ENCODE peak calls at places on chromosomes 1 and 21, in ten cellular contexts. O, I, M, J, E, K, Z, T, V and A are unnamed samples.

GRCh38 chr21:41766883-41767605 is at the start of gene RIPK4:
- DNase-seq in V (peak), J (no peak), E (no peak), T (peak), O (peak), M (no peak), I (peak), K (no peak), Z (peak), A (no peak)

GRCh38 chr1:201737350-201738060 is 91.5 kb upstream of the IPO9 start:
- DNase-seq in Z (no peak), I (no peak), T (no peak), O (no peak), V (no peak), M (no peak), J (peak), K (peak), E (no peak), A (no peak)

GRCh38 chr1:77704736-77705135 is 22.3 kb upstream of the ZZZ3 start:
- DNase-seq in T (no peak), M (no peak), K (no peak), Z (no peak), I (no peak), E (peak), J (no peak), V (no peak), O (no peak), A (no peak)

GRCh38 chr1:205961405-205961804 is 18.1 kb upstream of the SLC26A9 start:
- DNase-seq in E (no peak), T (no peak), K (no peak), M (no peak), Z (peak), V (no peak), O (no peak), J (peak), I (no peak), A (no peak)

GRCh38 chr1:199780948-199781347 is 246.6 kb upstream of the NR5A2 start:
- DNase-seq in V (no peak), J (no peak), O (no peak), E (no peak), T (no peak), Z (no peak), M (no peak), K (no peak), I (no peak), A (no peak)

GRCh38 chr1:170697338-170697715 is 33.4 kb downstream of the PRRX1 start:
- DNase-seq in O (no peak), Z (no peak), E (peak), K (no peak), I (no peak), V (no peak), T (no peak), J (no peak), M (no peak), A (no peak)

GRCh38 chr1:221045842-221046831 is 166.9 kb downstream of the HLX start:
- DNase-seq in Z (no peak), I (peak), M (no peak), K (no peak), V (no peak), J (no peak), T (no peak), O (no peak), E (peak), A (no peak)

GRCh38 chr1:211934315-211934714 is 101.0 kb downstream of the INTS7 start:
- DNase-seq in V (no peak), E (no peak), I (no peak), O (no peak), Z (no peak), K (no peak), M (no peak), J (no peak), T (no peak), A (no peak)

GRCh38 chr1:93738075-93738622 is 56.5 kb upstream of the BCAR3 start:
- DNase-seq in M (no peak), O (no peak), Z (no peak), I (no peak), K (no peak), E (no peak), J (peak), T (no peak), V (no peak), A (peak)

GRCh38 chr1:69776555-69776954 is 208.8 kb downstream of the LRRC7 start:
- DNase-seq in J (no peak), I (no peak), E (no peak), M (no peak), Z (no peak), V (no peak), T (no peak), K (no peak), O (no peak), A (no peak)

GRCh38 chr1:36858981-36859380 is 175.3 kb downstream of the GRIK3 start:
- DNase-seq in J (no peak), V (no peak), T (no peak), O (no peak), E (no peak), M (no peak), Z (no peak), K (no peak), I (no peak), A (no peak)

GRCh38 chr1:235068155-235069121 is 60.2 kb downstream of the TOMM20 start:
- DNase-seq in K (no peak), O (no peak), V (no peak), T (no peak), J (peak), M (no peak), I (no peak), E (no peak), Z (no peak), A (no peak)

GRCh38 chr1:227330709-227331108 is 12.4 kb upstream of the CDC42BPA start:
- DNase-seq in M (no peak), V (no peak), E (no peak), I (no peak), J (no peak), O (no peak), K (no peak), Z (no peak), T (no peak), A (no peak)

GRCh38 chr1:183069562-183070216 is 46.5 kb downstream of the LAMC1 start:
- DNase-seq in Z (no peak), M (no peak), E (no peak), I (no peak), T (no peak), V (no peak), O (no peak), J (no peak), K (no peak), A (no peak)

GRCh38 chr1:246631426-246631825 is 65.2 kb downstream of the CNST start:
- DNase-seq in M (no peak), K (no peak), J (peak), T (no peak), E (no peak), I (no peak), Z (no peak), O (no peak), V (no peak), A (no peak)

GRCh38 chr1:226404904-226405222 is 3.0 kb downstream of the PARP1 start:
- DNase-seq in O (no peak), Z (no peak), I (no peak), E (no peak), V (no peak), K (no peak), M (no peak), J (no peak), T (peak), A (no peak)

GRCh38 chr1:209751627-209752231 is 4.1 kb upstream of the TRAF3IP3 start:
- DNase-seq in O (no peak), M (no peak), I (peak), V (no peak), K (no peak), J (no peak), Z (peak), E (no peak), T (no peak), A (no peak)

GRCh38 chr1:8424539-8425116 is 106.7 kb downstream of the SLC45A1 start:
- DNase-seq in I (peak), Z (peak), M (no peak), O (no peak), J (no peak), E (peak), V (peak), T (peak), K (no peak), A (no peak)

GRCh38 chr1:23825762-23826522 is 713 bp upstream of the HMGCL start:
- DNase-seq in O (no peak), E (peak), J (no peak), Z (no peak), V (no peak), T (no peak), K (no peak), M (no peak), I (peak), A (no peak)

GRCh38 chr1:118304722-118305344 is 119.8 kb upstream of the SPAG17 start:
- DNase-seq in J (peak), V (no peak), I (no peak), K (no peak), O (no peak), M (no peak), Z (no peak), T (no peak), E (peak), A (no peak)

GRCh38 chr1:8133657-8134430 is 107.7 kb upstream of the ERRFI1 start:
- DNase-seq in V (peak), T (no peak), J (peak), K (no peak), E (no peak), I (no peak), O (no peak), Z (no peak), M (peak), A (peak)

GRCh38 chr1:180501865-180502360 is 464 bp downstream of the ACBD6 start:
- DNase-seq in M (no peak), V (peak), J (no peak), I (no peak), T (peak), K (peak), E (no peak), Z (no peak), O (no peak), A (peak)

GRCh38 chr1:77313491-77313890 is 31.7 kb downstream of the AK5 start:
- DNase-seq in I (peak), O (no peak), J (no peak), Z (peak), K (no peak), V (no peak), E (peak), T (peak), M (no peak), A (no peak)

GRCh38 chr1:79043506-79043905 is 37.0 kb upstream of the ADGRL4 start:
- DNase-seq in V (no peak), M (no peak), K (no peak), J (no peak), Z (no peak), O (no peak), I (no peak), E (no peak), T (no peak), A (no peak)

GRCh38 chr1:22709891-22710687 is 550 bp upstream of the EPHB2 start:
- DNase-seq in J (peak), Z (no peak), V (no peak), O (no peak), I (peak), T (peak), K (peak), M (peak), E (peak), A (peak)

GRCh38 chr1:240644732-240645131 is 32.8 kb upstream of the GREM2 start:
- DNase-seq in I (no peak), V (no peak), M (no peak), T (no peak), O (no peak), K (no peak), J (no peak), Z (no peak), E (peak), A (no peak)

GRCh38 chr1:151838491-151839412 is 868 bp downstream of the C2CD4D start:
- DNase-seq in I (peak), K (no peak), Z (peak), E (no peak), O (no peak), V (no peak), M (no peak), J (no peak), T (no peak), A (no peak)

GRCh38 chr1:205506409-205507196 is 2.1 kb downstream of the CDK18 start:
- DNase-seq in I (no peak), E (no peak), Z (no peak), J (no peak), V (no peak), M (no peak), K (no peak), O (no peak), T (no peak), A (no peak)